ENCODE peak calls at places on chromosomes 2 and 18, in ten cellular contexts. W, L, O, P, N, U, D, H, T and Q are unnamed samples.
A peak's percentile ranks its signal among the peaks of the same experiment; 100 is the strongest.

GRCh38 chr2:217396165-217396564 is 536.3 kb upstream of the TNP1 start:
- DNase-seq in P (no peak), L (no peak), H (no peak), D (no peak), O (peak; percentile 45), N (no peak), W (no peak), T (no peak), U (no peak), Q (no peak)

GRCh38 chr2:136394136-136395060 is 276.4 kb upstream of the CXCR4 start:
- DNase-seq in L (no peak), N (no peak), T (no peak), U (no peak), P (no peak), W (no peak), O (no peak), H (no peak), D (no peak), Q (no peak)

GRCh38 chr18:69397096-69397495 is 3.6 kb upstream of the DOK6 start:
- DNase-seq in U (peak; percentile 64), T (peak; percentile 3), N (no peak), L (peak; percentile 53), W (no peak), H (no peak), O (no peak), P (no peak), D (no peak), Q (no peak)

GRCh38 chr18:75036941-75037516 is 171.9 kb downstream of the PTGR3 start:
- DNase-seq in H (no peak), N (no peak), P (no peak), T (peak; percentile 2), D (no peak), U (no peak), O (peak; percentile 20), L (no peak), W (no peak), Q (no peak)

GRCh38 chr18:68455229-68455603 is 259.7 kb downstream of the TMX3 start:
- DNase-seq in N (no peak), P (no peak), D (no peak), T (no peak), L (no peak), H (no peak), W (no peak), U (no peak), O (no peak), Q (no peak)

GRCh38 chr2:219689676-219690628 is 62.5 kb downstream of the SLC4A3 start:
- DNase-seq in T (peak; percentile 85), W (no peak), P (no peak), O (peak; percentile 78), H (no peak), L (peak; percentile 79), D (no peak), U (peak; percentile 56), N (no peak), Q (peak; percentile 9)

GRCh38 chr2:122236152-122236892 is 480.9 kb downstream of the TSN start:
- DNase-seq in D (no peak), P (no peak), O (no peak), H (no peak), L (no peak), T (peak; percentile 80), U (no peak), N (peak; percentile 68), W (peak; percentile 79), Q (no peak)

GRCh38 chr2:202934456-202934855 is 22.4 kb downstream of the CARF start:
- DNase-seq in U (no peak), H (no peak), P (no peak), T (no peak), W (no peak), L (no peak), O (no peak), D (no peak), N (no peak), Q (no peak)

GRCh38 chr2:177724398-177725287 is 332.1 kb downstream of the AGPS start:
- DNase-seq in P (peak; percentile 27), H (no peak), W (no peak), L (peak; percentile 86), T (peak; percentile 68), U (peak; percentile 10), D (no peak), O (peak; percentile 61), N (no peak), Q (peak; percentile 44)

GRCh38 chr2:55985406-55985805 is 61.8 kb upstream of the EFEMP1 start:
- DNase-seq in T (peak; percentile 47), L (no peak), H (no peak), O (no peak), N (no peak), W (no peak), D (no peak), U (no peak), P (no peak), Q (no peak)

GRCh38 chr2:178415979-178416378 is 35.0 kb downstream of the PRKRA start:
- DNase-seq in N (no peak), D (no peak), L (no peak), U (no peak), P (no peak), H (no peak), W (no peak), O (no peak), T (no peak), Q (no peak)

GRCh38 chr2:121565389-121566250 is 34.9 kb downstream of the RNU4ATAC start:
- DNase-seq in H (no peak), T (no peak), W (no peak), N (no peak), D (no peak), U (no peak), P (no peak), L (no peak), O (no peak), Q (no peak)

GRCh38 chr2:232336956-232337700 is 41.4 kb upstream of the ALPP start:
- DNase-seq in L (no peak), O (no peak), U (no peak), W (peak; percentile 62), T (no peak), D (no peak), N (peak; percentile 45), H (peak; percentile 57), P (no peak), Q (no peak)

GRCh38 chr18:57621252-57621607 is 406 bp downstream of the NARS1 start:
- DNase-seq in D (peak; percentile 3), L (no peak), N (no peak), T (peak; percentile 16), H (no peak), W (no peak), U (no peak), P (no peak), O (no peak), Q (no peak)

GRCh38 chr2:223674998-223675609 is 72.9 kb upstream of the SCG2 start:
- DNase-seq in D (no peak), L (no peak), T (peak; percentile 60), P (no peak), U (peak; percentile 8), H (no peak), N (no peak), O (peak; percentile 20), W (no peak), Q (no peak)

GRCh38 chr2:84306361-84306760 is 152.7 kb downstream of the SUCLG1 start:
- DNase-seq in H (no peak), D (no peak), L (peak; percentile 63), N (no peak), W (no peak), P (no peak), O (no peak), U (no peak), T (no peak), Q (no peak)

GRCh38 chr18:9608298-9608697 is 6.1 kb downstream of the PPP4R1 start:
- DNase-seq in N (no peak), H (no peak), T (peak; percentile 30), D (no peak), O (no peak), W (no peak), P (no peak), L (no peak), U (no peak), Q (no peak)

GRCh38 chr2:38178556-38179419 is 102.8 kb upstream of the CYP1B1 start:
- DNase-seq in W (no peak), T (peak; percentile 93), D (no peak), O (peak; percentile 83), L (no peak), H (no peak), U (peak; percentile 90), P (no peak), N (no peak), Q (no peak)

GRCh38 chr2:69216535-69217332 is 170.3 kb downstream of the GFPT1 start:
- DNase-seq in N (no peak), P (no peak), T (peak; percentile 91), U (peak; percentile 88), D (no peak), L (no peak), H (no peak), W (no peak), O (no peak), Q (no peak)

DNA sequence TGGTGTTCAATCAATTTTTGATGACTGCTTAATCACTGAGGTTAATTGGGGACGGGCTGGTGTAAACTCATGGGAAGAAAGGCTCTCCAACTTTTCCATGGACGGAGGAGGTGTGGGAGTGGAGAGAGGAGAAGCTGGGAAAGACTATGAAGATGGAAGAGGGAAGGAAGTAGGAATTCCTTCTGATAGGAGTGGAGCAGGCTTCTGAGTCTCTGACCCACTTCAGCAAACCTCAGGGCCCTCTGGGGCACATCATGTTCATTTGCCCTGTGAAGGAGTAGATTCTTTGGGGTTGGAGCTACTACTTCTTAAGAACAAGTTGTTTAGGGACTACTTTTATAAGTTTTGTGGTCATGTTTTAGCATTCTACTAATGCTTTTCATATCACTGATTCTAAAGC is 87.0 kb upstream of the MAP4K3 start:
- DNase-seq in D (no peak), U (no peak), L (no peak), H (no peak), T (peak; percentile 69), O (no peak), W (no peak), P (no peak), N (no peak), Q (no peak)
- H3K27ac ChIP-seq in D (no peak overlapping the region), U (peak overlapping the region; percentile 84), L (no peak overlapping the region), H (no peak overlapping the region), T (no peak overlapping the region), O (peak overlapping the region; percentile 82), W (no peak overlapping the region), P (no peak overlapping the region), N (no peak overlapping the region), Q (no peak overlapping the region)

GRCh38 chr2:101331202-101331601 is 22.7 kb upstream of the RNF149 start:
- DNase-seq in P (no peak), O (no peak), H (no peak), D (no peak), W (no peak), T (no peak), L (no peak), U (no peak), N (no peak), Q (no peak)
- H3K27ac ChIP-seq in P (peak overlapping the region; percentile 66), O (no peak overlapping the region), H (peak overlapping the region; percentile 56), D (no peak overlapping the region), W (no peak overlapping the region), T (no peak overlapping the region), L (no peak overlapping the region), U (no peak overlapping the region), N (no peak overlapping the region), Q (peak overlapping the region; percentile 82)

GRCh38 chr18:11574545-11574944 is 34.9 kb upstream of the SLC35G4 start:
- DNase-seq in N (no peak), T (no peak), H (no peak), P (no peak), O (no peak), W (no peak), D (no peak), U (no peak), L (no peak), Q (no peak)
- H3K27ac ChIP-seq in N (no peak overlapping the region), T (no peak overlapping the region), H (no peak overlapping the region), P (no peak overlapping the region), O (no peak overlapping the region), W (no peak overlapping the region), D (no peak overlapping the region), U (no peak overlapping the region), L (no peak overlapping the region), Q (no peak overlapping the region)

GRCh38 chr2:99430614-99431258 is 59.1 kb downstream of the REV1 start:
- DNase-seq in P (no peak), L (no peak), O (peak; percentile 59), H (no peak), W (no peak), U (peak; percentile 79), D (no peak), T (peak; percentile 21), N (no peak), Q (no peak)
- H3K27ac ChIP-seq in P (no peak overlapping the region), L (no peak overlapping the region), O (no peak overlapping the region), H (no peak overlapping the region), W (no peak overlapping the region), U (no peak overlapping the region), D (no peak overlapping the region), T (peak overlapping the region; percentile 34), N (no peak overlapping the region), Q (no peak overlapping the region)